ENCODE peak calls at places on chromosomes 7 and 10, in five cellular contexts. One of them, this sample, is unnamed.

GRCh38 chr7:46450871-46451270 is 529.8 kb upstream of the IGFBP3 start:
- DNase-seq in right atrium auricular region: no peak
- DNase-seq in GM12865: no peak
- DNase-seq in choroid plexus epithelial cell: no peak
- DNase-seq in MM.1S: no peak
- DNase-seq in this sample: no peak

GRCh38 chr10:128287099-128287498 is 160.9 kb upstream of the MKI67 start:
- DNase-seq in right atrium auricular region: no peak
- DNase-seq in GM12865: no peak
- DNase-seq in MM.1S: no peak
- DNase-seq in choroid plexus epithelial cell: no peak
- DNase-seq in this sample: no peak

GRCh38 chr7:148927141-148927540 is 43.0 kb upstream of the EZH2 start:
- DNase-seq in right atrium auricular region: no peak
- DNase-seq in choroid plexus epithelial cell: peak
- DNase-seq in GM12865: no peak
- DNase-seq in MM.1S: no peak
- DNase-seq in this sample: no peak

GRCh38 chr7:151706568-151707469 is 170.1 kb downstream of the PRKAG2 start:
- DNase-seq in right atrium auricular region: no peak
- DNase-seq in MM.1S: no peak
- DNase-seq in choroid plexus epithelial cell: peak
- DNase-seq in GM12865: no peak
- DNase-seq in this sample: no peak

GRCh38 chr7:44122529-44122928 is 819 bp downstream of the POLD2 start:
- DNase-seq in right atrium auricular region: no peak
- DNase-seq in GM12865: no peak
- DNase-seq in MM.1S: no peak
- DNase-seq in choroid plexus epithelial cell: no peak
- DNase-seq in this sample: no peak

GRCh38 chr10:44853148-44853734 is 57.9 kb upstream of the TMEM72 start:
- DNase-seq in right atrium auricular region: peak
- DNase-seq in choroid plexus epithelial cell: peak
- DNase-seq in GM12865: no peak
- DNase-seq in MM.1S: peak
- DNase-seq in this sample: no peak

GRCh38 chr10:15123749-15124184 is 26.6 kb downstream of the RPP38 start:
- DNase-seq in choroid plexus epithelial cell: peak
- DNase-seq in right atrium auricular region: no peak
- DNase-seq in GM12865: peak
- DNase-seq in MM.1S: no peak
- DNase-seq in this sample: no peak

GRCh38 chr10:114507449-114507848 is 103.1 kb upstream of the AFAP1L2 start:
- DNase-seq in right atrium auricular region: peak
- DNase-seq in MM.1S: no peak
- DNase-seq in choroid plexus epithelial cell: no peak
- DNase-seq in GM12865: no peak
- DNase-seq in this sample: no peak

GRCh38 chr7:26500749-26501352 is 209.2 kb downstream of the SNX10 start:
- DNase-seq in choroid plexus epithelial cell: peak
- DNase-seq in right atrium auricular region: no peak
- DNase-seq in MM.1S: peak
- DNase-seq in GM12865: peak
- DNase-seq in this sample: no peak

GRCh38 chr10:70540789-70541360 is 61.7 kb downstream of the PRF1 start:
- DNase-seq in right atrium auricular region: no peak
- DNase-seq in choroid plexus epithelial cell: no peak
- DNase-seq in MM.1S: peak
- DNase-seq in GM12865: no peak
- DNase-seq in this sample: no peak
- TF ChIP-seq CTCF in right atrium auricular region: no peak
- TF ChIP-seq CTCF in choroid plexus epithelial cell: no peak
- TF ChIP-seq CTCF in MM.1S: no peak
- TF ChIP-seq CTCF in GM12865: no peak
- TF ChIP-seq CTCF in this sample: no peak

DNA sequence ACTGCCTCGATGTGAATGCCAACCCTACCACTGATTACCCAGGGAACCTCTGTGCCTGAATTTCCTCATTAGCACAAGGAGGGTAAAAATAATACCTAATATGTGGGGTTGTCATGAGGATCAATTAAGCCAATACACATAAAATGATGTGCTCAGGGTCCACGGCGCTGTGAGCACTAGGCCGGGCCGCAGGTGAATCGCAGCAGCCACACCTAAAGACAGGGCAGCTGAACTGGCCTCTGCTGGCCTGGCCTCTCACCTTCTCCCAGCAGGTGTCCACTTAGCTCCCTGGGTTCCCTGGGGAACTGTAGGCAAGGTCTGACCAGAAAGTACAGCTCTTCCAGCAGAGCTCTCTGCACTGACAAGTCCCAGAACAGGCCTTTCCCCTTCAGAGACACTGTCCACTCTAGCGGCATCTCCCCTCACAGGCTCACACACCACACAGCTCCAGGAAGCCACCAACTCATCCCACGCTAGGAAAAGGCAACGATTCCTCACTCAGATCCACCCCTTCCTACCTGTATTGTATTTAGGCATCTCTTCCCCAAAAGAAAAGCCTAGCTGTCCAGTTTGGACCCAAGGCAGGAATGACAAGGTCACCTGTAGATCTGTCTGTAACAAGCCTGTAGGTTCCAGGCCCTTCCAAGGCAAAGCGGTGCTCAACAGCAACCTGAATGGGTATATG is 273.1 kb downstream of the USP6NL start:
- DNase-seq in GM12865: no peak
- DNase-seq in choroid plexus epithelial cell: no peak
- DNase-seq in right atrium auricular region: no peak
- DNase-seq in MM.1S: no peak
- DNase-seq in this sample: no peak
- TF ChIP-seq CTCF in GM12865: no peak
- TF ChIP-seq CTCF in choroid plexus epithelial cell: no peak
- TF ChIP-seq CTCF in right atrium auricular region: no peak
- TF ChIP-seq CTCF in MM.1S: no peak
- TF ChIP-seq CTCF in this sample: no peak

DNA sequence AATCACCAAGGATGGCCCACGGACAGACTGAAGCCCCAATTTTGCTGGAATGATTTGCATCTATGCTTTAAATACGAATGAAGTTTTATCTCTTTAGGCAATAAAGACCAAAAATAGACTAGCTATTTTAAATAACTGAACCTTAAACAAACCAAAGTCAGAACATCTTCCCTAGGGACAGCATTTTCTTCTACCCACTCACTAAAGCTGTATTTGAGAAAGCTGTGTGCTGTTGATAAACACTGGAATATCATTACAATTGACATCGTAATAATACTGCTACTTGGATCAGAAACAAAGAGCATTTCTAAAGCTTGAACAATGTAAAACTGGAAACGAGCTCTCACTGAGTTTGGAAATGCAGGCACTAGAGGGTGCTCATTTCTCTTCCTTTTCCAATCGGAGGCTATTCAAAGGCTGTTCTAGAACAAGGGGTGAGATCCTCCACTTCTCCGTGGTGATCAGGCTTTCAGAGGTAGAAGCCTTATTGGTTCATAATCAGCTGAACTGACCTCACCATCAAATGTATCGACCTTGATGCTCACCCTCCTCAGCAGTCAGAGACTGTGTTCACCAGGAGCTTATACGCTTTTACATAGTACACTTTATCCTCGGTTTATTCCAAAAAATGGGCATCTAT is 225.3 kb upstream of the PRSS1 start:
- DNase-seq in right atrium auricular region: no peak
- DNase-seq in MM.1S: no peak
- DNase-seq in GM12865: no peak
- DNase-seq in choroid plexus epithelial cell: peak
- DNase-seq in this sample: no peak
- TF ChIP-seq CTCF in right atrium auricular region: no peak
- TF ChIP-seq CTCF in MM.1S: no peak
- TF ChIP-seq CTCF in GM12865: no peak
- TF ChIP-seq CTCF in choroid plexus epithelial cell: peak
- TF ChIP-seq CTCF in this sample: peak

GRCh38 chr10:13707156-13707881 is 120.6 kb downstream of the PRPF18 start:
- DNase-seq in right atrium auricular region: peak
- DNase-seq in choroid plexus epithelial cell: peak
- DNase-seq in GM12865: peak
- DNase-seq in MM.1S: no peak
- DNase-seq in this sample: peak
- TF ChIP-seq CTCF in right atrium auricular region: no peak
- TF ChIP-seq CTCF in choroid plexus epithelial cell: no peak
- TF ChIP-seq CTCF in GM12865: no peak
- TF ChIP-seq CTCF in MM.1S: no peak
- TF ChIP-seq CTCF in this sample: no peak

GRCh38 chr10:17228081-17229015 is at the start of gene VIM:
- DNase-seq in MM.1S: peak
- DNase-seq in choroid plexus epithelial cell: peak
- DNase-seq in right atrium auricular region: peak
- DNase-seq in GM12865: peak
- DNase-seq in this sample: peak
- TF ChIP-seq CTCF in MM.1S: no peak
- TF ChIP-seq CTCF in choroid plexus epithelial cell: no peak
- TF ChIP-seq CTCF in right atrium auricular region: no peak
- TF ChIP-seq CTCF in GM12865: no peak
- TF ChIP-seq CTCF in this sample: no peak

DNA sequence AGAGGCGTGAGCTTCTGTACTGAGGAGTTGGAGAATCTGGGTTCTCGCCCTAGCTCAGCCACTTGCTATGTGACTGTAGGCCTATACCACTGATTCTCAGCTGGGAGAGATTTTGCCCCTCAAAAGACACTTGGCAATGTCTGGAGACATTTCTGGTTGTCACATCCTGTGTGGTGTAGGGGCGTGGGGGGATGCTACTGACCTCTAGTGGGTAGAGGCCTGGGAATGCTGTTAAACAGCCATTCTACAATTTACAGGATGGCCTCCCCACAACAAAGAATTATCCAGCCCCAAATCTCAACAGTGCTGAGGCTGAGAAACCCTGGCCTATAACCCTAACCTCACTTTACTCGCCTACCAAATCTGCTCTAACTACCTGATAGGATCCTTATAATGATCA is 58.8 kb upstream of the GAD2 start:
- DNase-seq in right atrium auricular region: no peak
- DNase-seq in choroid plexus epithelial cell: no peak
- DNase-seq in GM12865: no peak
- DNase-seq in MM.1S: no peak
- DNase-seq in this sample: no peak
- TF ChIP-seq CTCF in right atrium auricular region: no peak
- TF ChIP-seq CTCF in choroid plexus epithelial cell: no peak
- TF ChIP-seq CTCF in GM12865: peak
- TF ChIP-seq CTCF in MM.1S: no peak
- TF ChIP-seq CTCF in this sample: no peak

GRCh38 chr10:85170026-85170425 is 841.6 kb downstream of the CCSER2 start:
- DNase-seq in GM12865: no peak
- DNase-seq in right atrium auricular region: no peak
- DNase-seq in MM.1S: no peak
- DNase-seq in choroid plexus epithelial cell: no peak
- DNase-seq in this sample: no peak

GRCh38 chr10:85177767-85178166 is 849.4 kb downstream of the CCSER2 start:
- DNase-seq in GM12865: no peak
- DNase-seq in MM.1S: no peak
- DNase-seq in right atrium auricular region: no peak
- DNase-seq in choroid plexus epithelial cell: no peak
- DNase-seq in this sample: no peak

GRCh38 chr10:85175635-85176034 is 847.2 kb downstream of the CCSER2 start:
- DNase-seq in right atrium auricular region: no peak
- DNase-seq in GM12865: no peak
- DNase-seq in MM.1S: no peak
- DNase-seq in choroid plexus epithelial cell: no peak
- DNase-seq in this sample: no peak
- TF ChIP-seq CTCF in right atrium auricular region: no peak
- TF ChIP-seq CTCF in GM12865: no peak
- TF ChIP-seq CTCF in MM.1S: no peak
- TF ChIP-seq CTCF in choroid plexus epithelial cell: no peak
- TF ChIP-seq CTCF in this sample: no peak

DNA sequence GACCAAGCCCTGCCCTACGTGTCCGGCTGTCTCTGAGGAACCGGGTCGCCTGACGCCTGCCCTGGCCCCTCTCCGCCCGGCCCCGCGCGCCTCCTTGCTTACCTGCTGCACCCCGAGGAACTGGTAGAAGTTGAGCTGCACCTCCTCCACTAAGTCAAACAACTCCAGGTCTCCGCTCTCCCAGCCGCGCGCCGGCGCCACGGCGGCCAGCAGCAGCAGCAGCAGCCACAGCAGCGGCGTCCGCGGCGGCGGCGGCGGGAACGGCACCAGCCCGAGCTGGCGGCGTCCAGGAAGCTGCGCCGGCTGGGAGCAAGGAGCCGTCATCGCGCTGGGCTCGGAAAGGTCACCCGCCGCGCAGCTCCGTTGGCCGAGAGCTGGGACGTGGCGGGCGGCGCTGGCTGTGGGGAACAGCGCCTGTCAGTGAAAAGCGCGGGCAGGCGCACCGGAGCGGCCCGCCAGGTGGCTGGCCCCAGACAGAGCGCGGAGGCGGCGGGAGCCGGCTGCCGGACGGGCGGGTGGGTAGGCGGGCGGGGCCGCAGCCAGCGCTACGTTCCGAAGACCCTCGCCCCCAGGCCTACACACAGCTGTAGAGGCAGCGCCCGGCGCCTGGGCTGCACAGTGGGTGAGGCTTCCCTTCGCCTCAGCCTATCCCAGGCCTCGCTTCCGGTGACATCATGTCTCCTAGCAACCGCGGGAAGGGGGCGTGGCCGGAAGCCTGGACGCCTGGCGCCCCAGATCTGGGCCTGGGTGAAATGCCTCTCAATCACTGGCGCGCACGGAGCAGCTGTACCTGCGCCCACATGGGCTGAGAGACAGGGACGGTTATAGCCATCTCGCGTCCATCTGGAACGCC is at the start of gene DNAJC1:
- DNase-seq in GM12865: peak
- DNase-seq in choroid plexus epithelial cell: peak
- DNase-seq in MM.1S: peak
- DNase-seq in right atrium auricular region: peak
- DNase-seq in this sample: peak
- TF ChIP-seq CTCF in GM12865: peak
- TF ChIP-seq CTCF in choroid plexus epithelial cell: no peak
- TF ChIP-seq CTCF in MM.1S: peak
- TF ChIP-seq CTCF in right atrium auricular region: peak
- TF ChIP-seq CTCF in this sample: peak

GRCh38 chr7:1893451-1893850 is 223.4 kb downstream of the ELFN1 start:
- DNase-seq in GM12865: no peak
- DNase-seq in right atrium auricular region: no peak
- DNase-seq in MM.1S: no peak
- DNase-seq in choroid plexus epithelial cell: no peak
- DNase-seq in this sample: no peak
- TF ChIP-seq CTCF in GM12865: no peak
- TF ChIP-seq CTCF in right atrium auricular region: no peak
- TF ChIP-seq CTCF in MM.1S: no peak
- TF ChIP-seq CTCF in choroid plexus epithelial cell: no peak
- TF ChIP-seq CTCF in this sample: no peak

DNA sequence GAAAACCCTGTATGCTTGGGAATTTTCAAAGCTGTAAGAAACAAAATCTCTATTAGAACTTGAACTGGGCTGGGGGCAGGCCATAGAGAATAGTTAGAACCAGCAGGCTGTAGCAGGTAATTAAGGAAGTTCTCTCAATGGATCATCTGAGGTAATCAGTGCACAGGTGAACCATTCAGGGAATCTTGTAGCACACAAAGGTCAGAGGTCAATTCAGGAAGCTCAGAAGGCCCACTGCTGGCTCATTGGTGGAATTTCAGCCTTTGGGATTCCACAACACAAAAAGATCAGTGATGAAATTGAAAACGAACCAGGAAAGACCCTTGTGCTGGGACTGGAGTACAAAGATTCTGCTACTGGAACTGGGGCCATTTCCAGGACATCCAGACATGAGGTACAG is 82.0 kb downstream of the TMEM168 start:
- DNase-seq in GM12865: no peak
- DNase-seq in MM.1S: no peak
- DNase-seq in right atrium auricular region: no peak
- DNase-seq in choroid plexus epithelial cell: no peak
- DNase-seq in this sample: no peak
- TF ChIP-seq CTCF in GM12865: no peak
- TF ChIP-seq CTCF in MM.1S: no peak
- TF ChIP-seq CTCF in right atrium auricular region: no peak
- TF ChIP-seq CTCF in choroid plexus epithelial cell: peak
- TF ChIP-seq CTCF in this sample: no peak